ENCODE peak calls at places on chromosome 20, in five cellular contexts. B is tibial nerve; V is CD8-positive, alpha-beta T cell; M is thoracic aorta; E is Panc1. Z is an unnamed sample.

GRCh38 chr20:62066983-62067433 is 1.3 kb upstream of the TAF4 start:
- DNase-seq in B (no peak), E (no peak), V (no peak), M (no peak), Z (no peak)

GRCh38 chr20:47440857-47441773 is 60.6 kb upstream of the NCOA3 start:
- DNase-seq in V (no peak), E (no peak), M (no peak), B (no peak), Z (no peak)

GRCh38 chr20:3248167-3248992 is 9.4 kb upstream of the SLC4A11 start:
- DNase-seq in V (no peak), B (no peak), E (no peak), M (no peak), Z (no peak)

GRCh38 chr20:41686961-41687360 is 68.8 kb upstream of the CHD6 start:
- DNase-seq in E (no peak), V (no peak), M (no peak), B (no peak), Z (no peak)

GRCh38 chr20:57659131-57659788 is 39.0 kb upstream of the ZBP1 start:
- DNase-seq in V (peak; percentile 5), M (peak; percentile 3), B (peak; percentile 7), E (no peak), Z (no peak)

GRCh38 chr20:58482416-58482815 is 32.8 kb downstream of the APCDD1L start:
- DNase-seq in E (no peak), V (no peak), B (no peak), M (no peak), Z (no peak)

GRCh38 chr20:2101057-2101934 is at the start of gene STK35:
- DNase-seq in B (no peak), M (peak; percentile 31), E (no peak), V (no peak), Z (no peak)

GRCh38 chr20:52852695-52853094 is 119.5 kb upstream of the TSHZ2 start:
- DNase-seq in M (no peak), B (no peak), V (no peak), E (no peak), Z (no peak)

GRCh38 chr20:13008761-13009681 is at the start of gene SPTLC3:
- DNase-seq in M (no peak), B (peak; percentile 15), V (no peak), E (no peak), Z (peak; percentile 12)

GRCh38 chr20:63089051-63089907 is 82.5 kb upstream of the BHLHE23 start:
- DNase-seq in V (no peak), B (no peak), M (no peak), E (no peak), Z (no peak)

GRCh38 chr20:58717278-58718091 is 24.9 kb downstream of the NPEPL1 start:
- DNase-seq in B (no peak), E (no peak), V (peak; percentile 3), M (no peak), Z (no peak)

GRCh38 chr20:44632103-44632752 is 19.3 kb downstream of the ADA start:
- DNase-seq in B (no peak), E (no peak), M (no peak), V (no peak), Z (no peak)

GRCh38 chr20:54345817-54346216 is 129.6 kb upstream of the DOK5 start:
- DNase-seq in B (no peak), E (no peak), M (no peak), V (no peak), Z (no peak)

GRCh38 chr20:57814529-57814928 is 104.7 kb upstream of the PMEPA1 start:
- DNase-seq in B (no peak), E (no peak), M (no peak), V (no peak), Z (no peak)

GRCh38 chr20:18790787-18791186 is 22.8 kb upstream of the SCP2D1 start:
- DNase-seq in E (no peak), B (no peak), M (no peak), V (no peak), Z (no peak)

GRCh38 chr20:18793625-18794427 is 19.8 kb upstream of the SCP2D1 start:
- DNase-seq in B (peak; percentile 74), E (peak; percentile 71), V (peak; percentile 84), M (peak; percentile 83), Z (peak; percentile 86)

GRCh38 chr20:18796282-18796833 is 17.2 kb upstream of the SCP2D1 start:
- DNase-seq in M (no peak), E (no peak), V (no peak), B (no peak), Z (no peak)

GRCh38 chr20:18795366-18795765 is 18.2 kb upstream of the SCP2D1 start:
- DNase-seq in V (no peak), B (no peak), E (no peak), M (no peak), Z (no peak)

DNA sequence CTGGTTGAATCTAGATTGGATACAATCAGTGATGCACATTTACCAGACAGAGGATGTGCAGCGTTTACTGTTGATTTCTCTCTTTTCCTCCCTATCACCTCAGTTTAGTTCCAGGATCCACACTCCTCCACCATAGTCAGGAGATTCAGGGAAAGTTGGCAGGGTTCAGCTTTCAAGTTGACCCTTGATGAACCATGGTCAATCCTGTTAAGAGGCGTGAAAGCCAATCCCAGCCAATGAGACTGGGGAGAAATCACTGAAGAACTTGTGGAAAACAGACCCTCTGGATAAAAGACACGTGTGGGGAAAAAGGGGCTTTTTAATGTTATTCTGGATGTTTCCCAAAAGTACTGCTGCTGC is 19.2 kb upstream of the SCP2D1 start:
- DNase-seq in E (no peak), M (no peak), B (no peak), V (no peak), Z (no peak)
- H3K27ac ChIP-seq in E (peak overlapping the region; percentile 85), M (peak overlapping the region; percentile 86), B (peak overlapping the region; percentile 98), V (peak overlapping the region; percentile 94), Z (peak overlapping the region; percentile 92)

DNA sequence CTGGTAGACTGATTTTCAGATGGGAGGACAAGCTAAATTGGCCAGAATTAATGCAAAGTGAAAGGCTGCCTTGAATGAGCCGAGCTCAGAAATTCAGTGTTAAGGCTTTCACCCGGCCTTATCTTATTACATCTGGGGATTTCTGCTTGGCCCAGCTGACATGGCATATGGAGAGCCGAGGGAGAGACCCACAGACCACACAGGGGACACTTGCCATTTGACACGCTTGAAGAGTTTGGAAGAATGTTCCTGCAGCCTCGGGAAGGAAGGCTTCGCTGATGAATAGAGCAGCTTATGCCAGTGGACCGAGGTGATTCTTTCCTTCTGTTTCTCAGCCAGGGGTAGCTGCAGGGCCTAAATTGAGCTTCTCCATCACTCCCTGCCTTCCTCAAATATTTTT is 9.0 kb downstream of the MOCS3 start:
- DNase-seq in E (no peak), V (no peak), M (no peak), B (no peak), Z (no peak)
- H3K27ac ChIP-seq in E (no peak overlapping the region), V (no peak overlapping the region), M (no peak overlapping the region), B (no peak overlapping the region), Z (no peak overlapping the region)

GRCh38 chr20:258269-258858 is 840 bp downstream of the DEFB132 start:
- DNase-seq in E (no peak), M (no peak), B (no peak), V (no peak), Z (no peak)

GRCh38 chr20:263701-264100 is 6.2 kb downstream of the DEFB132 start:
- DNase-seq in V (no peak), M (no peak), B (no peak), E (no peak), Z (no peak)

GRCh38 chr20:258963-259362 is 1.4 kb downstream of the DEFB132 start:
- DNase-seq in V (no peak), E (no peak), B (no peak), M (no peak), Z (no peak)

GRCh38 chr20:257419-257818 is at the start of gene DEFB132:
- DNase-seq in E (no peak), B (no peak), V (no peak), M (no peak), Z (no peak)

DNA sequence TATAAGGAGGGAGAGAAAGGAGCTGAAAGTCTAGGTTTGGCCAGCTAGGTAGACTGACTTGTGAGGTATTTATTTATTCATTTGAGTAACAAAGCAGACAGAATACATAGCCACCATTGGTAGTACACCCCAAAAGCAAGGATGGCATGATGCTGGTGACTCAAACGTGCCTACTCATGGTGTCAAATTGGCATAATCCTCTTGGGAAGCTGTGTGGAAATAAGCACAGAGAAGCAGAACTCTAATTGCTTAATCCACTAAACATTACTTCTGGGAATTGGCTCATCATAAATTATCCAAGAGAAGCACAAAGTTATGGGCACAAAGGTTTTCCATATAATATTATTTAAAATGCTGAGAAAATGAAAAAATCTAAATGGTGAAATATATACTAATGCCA is 2.5 kb downstream of the DEFB132 start:
- DNase-seq in M (no peak), B (no peak), E (no peak), V (no peak), Z (no peak)
- H3K27ac ChIP-seq in M (no peak overlapping the region), B (no peak overlapping the region), E (no peak overlapping the region), V (no peak overlapping the region), Z (no peak overlapping the region)

GRCh38 chr20:32685541-32686529 is 12.1 kb upstream of the C20orf203 start:
- DNase-seq in E (no peak), M (no peak), V (no peak), B (no peak), Z (no peak)

GRCh38 chr20:32687180-32687532 is 13.4 kb upstream of the C20orf203 start:
- DNase-seq in M (no peak), V (no peak), B (no peak), E (no peak), Z (no peak)

GRCh38 chr20:32681175-32682084 is 7.7 kb upstream of the C20orf203 start:
- DNase-seq in M (no peak), B (no peak), V (no peak), E (no peak), Z (no peak)

GRCh38 chr20:32682508-32682987 is 8.8 kb upstream of the C20orf203 start:
- DNase-seq in V (no peak), M (no peak), E (no peak), B (no peak), Z (no peak)

DNA sequence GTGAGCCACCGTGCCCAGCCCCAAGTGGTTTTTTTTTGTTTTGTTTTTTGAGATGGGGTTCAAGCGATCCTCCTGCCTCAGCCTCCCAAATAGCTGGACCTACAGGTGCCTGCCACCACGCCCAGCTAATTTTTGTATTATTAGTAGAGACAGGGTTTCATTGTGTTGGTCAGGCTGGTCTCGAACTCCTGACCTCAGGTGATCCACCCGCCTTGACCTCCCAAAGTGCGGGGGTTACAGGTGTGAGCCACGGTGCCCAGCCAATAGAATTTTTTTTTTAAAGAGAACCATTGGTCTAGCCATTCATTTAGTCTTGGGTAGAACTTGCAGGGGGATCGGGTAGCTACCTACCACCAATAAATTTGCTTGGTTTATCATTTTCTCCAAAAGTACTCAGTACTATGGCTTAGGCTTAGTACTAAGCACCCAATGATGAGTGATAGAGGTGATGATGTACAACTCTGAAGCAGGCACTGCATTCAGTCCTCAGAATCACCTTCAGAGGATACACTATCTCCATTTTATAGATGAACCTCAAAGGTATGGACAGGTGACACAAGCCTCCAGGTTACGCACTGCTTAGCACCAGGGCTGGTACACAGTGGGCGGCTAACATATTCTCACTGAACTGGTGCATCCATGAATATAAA is 12.9 kb upstream of the C20orf203 start:
- DNase-seq in M (no peak), B (no peak), E (no peak), V (no peak), Z (no peak)
- H3K27ac ChIP-seq in M (no peak overlapping the region), B (no peak overlapping the region), E (no peak overlapping the region), V (no peak overlapping the region), Z (no peak overlapping the region)

GRCh38 chr20:45969712-45970634 is 2.0 kb downstream of the ZNF335 start:
- DNase-seq in V (no peak), M (no peak), E (no peak), B (no peak), Z (no peak)
- H3K27ac ChIP-seq in V (peak overlapping the region; percentile 100), M (no peak overlapping the region), E (peak overlapping the region; percentile 99), B (peak overlapping the region; percentile 99), Z (peak overlapping the region; percentile 100)

GRCh38 chr20:888057-888456 is 28.1 kb downstream of the ANGPT4 start:
- DNase-seq in B (no peak), M (no peak), V (no peak), E (no peak), Z (no peak)
- H3K27ac ChIP-seq in B (no peak overlapping the region), M (no peak overlapping the region), V (no peak overlapping the region), E (no peak overlapping the region), Z (no peak overlapping the region)